ENCODE peak calls at places on chromosome 4, in seven cellular contexts. One of them, this sample, is unnamed.

GRCh38 chr4:77618383-77619241 is 13.0 kb downstream of the CXCL13 start:
- DNase-seq in suprapubic skin: no peak
- DNase-seq in lower leg skin: peak; percentile 89
- DNase-seq in stomach: peak; percentile 83
- DNase-seq in Peyer's patch: peak; percentile 88
- DNase-seq in NB4: peak; percentile 62
- DNase-seq in endothelial cell of umbilical vein: peak; percentile 75
- DNase-seq in this sample: peak; percentile 45

GRCh38 chr4:76570141-76570989 is 135.3 kb downstream of the SHROOM3 start:
- DNase-seq in endothelial cell of umbilical vein: no peak
- DNase-seq in suprapubic skin: no peak
- DNase-seq in lower leg skin: no peak
- DNase-seq in NB4: no peak
- DNase-seq in Peyer's patch: no peak
- DNase-seq in stomach: no peak
- DNase-seq in this sample: no peak

GRCh38 chr4:23500876-23501275 is 389.0 kb downstream of the PPARGC1A start:
- DNase-seq in lower leg skin: no peak
- DNase-seq in endothelial cell of umbilical vein: no peak
- DNase-seq in Peyer's patch: no peak
- DNase-seq in stomach: no peak
- DNase-seq in NB4: no peak
- DNase-seq in suprapubic skin: no peak
- DNase-seq in this sample: no peak

GRCh38 chr4:157076578-157076947 is 613 bp downstream of the GLRB start:
- DNase-seq in endothelial cell of umbilical vein: peak; percentile 9
- DNase-seq in suprapubic skin: no peak
- DNase-seq in lower leg skin: no peak
- DNase-seq in stomach: no peak
- DNase-seq in NB4: no peak
- DNase-seq in Peyer's patch: no peak
- DNase-seq in this sample: no peak

GRCh38 chr4:125735107-125735506 is 420.4 kb downstream of the FAT4 start:
- DNase-seq in lower leg skin: no peak
- DNase-seq in endothelial cell of umbilical vein: peak; percentile 84
- DNase-seq in stomach: no peak
- DNase-seq in NB4: no peak
- DNase-seq in Peyer's patch: no peak
- DNase-seq in suprapubic skin: no peak
- DNase-seq in this sample: no peak

GRCh38 chr4:114364857-114365256 is 233.8 kb upstream of the UGT8 start:
- DNase-seq in lower leg skin: no peak
- DNase-seq in stomach: no peak
- DNase-seq in suprapubic skin: no peak
- DNase-seq in NB4: no peak
- DNase-seq in Peyer's patch: no peak
- DNase-seq in endothelial cell of umbilical vein: no peak
- DNase-seq in this sample: no peak

GRCh38 chr4:166045457-166045856 is 172.4 kb downstream of the TLL1 start:
- DNase-seq in endothelial cell of umbilical vein: no peak
- DNase-seq in stomach: no peak
- DNase-seq in Peyer's patch: no peak
- DNase-seq in NB4: no peak
- DNase-seq in lower leg skin: no peak
- DNase-seq in suprapubic skin: no peak
- DNase-seq in this sample: no peak

GRCh38 chr4:111360906-111361305 is 738.0 kb upstream of the PITX2 start:
- DNase-seq in NB4: no peak
- DNase-seq in endothelial cell of umbilical vein: no peak
- DNase-seq in lower leg skin: no peak
- DNase-seq in suprapubic skin: no peak
- DNase-seq in Peyer's patch: no peak
- DNase-seq in stomach: no peak
- DNase-seq in this sample: no peak

GRCh38 chr4:108512615-108513505 is 107.5 kb upstream of the RPL34 start:
- DNase-seq in lower leg skin: no peak
- DNase-seq in Peyer's patch: peak; percentile 47
- DNase-seq in stomach: no peak
- DNase-seq in suprapubic skin: no peak
- DNase-seq in NB4: peak; percentile 3
- DNase-seq in endothelial cell of umbilical vein: peak; percentile 23
- DNase-seq in this sample: no peak

GRCh38 chr4:151921811-151922210 is 161.0 kb upstream of the GATB start:
- DNase-seq in suprapubic skin: no peak
- DNase-seq in endothelial cell of umbilical vein: no peak
- DNase-seq in Peyer's patch: no peak
- DNase-seq in lower leg skin: no peak
- DNase-seq in stomach: no peak
- DNase-seq in NB4: no peak
- DNase-seq in this sample: no peak

GRCh38 chr4:19455196-19455595 is 796.5 kb upstream of the SLIT2 start:
- DNase-seq in NB4: no peak
- DNase-seq in stomach: no peak
- DNase-seq in Peyer's patch: no peak
- DNase-seq in endothelial cell of umbilical vein: no peak
- DNase-seq in suprapubic skin: no peak
- DNase-seq in lower leg skin: no peak
- DNase-seq in this sample: no peak

GRCh38 chr4:98994474-98995182 is 893 bp upstream of the METAP1 start:
- DNase-seq in stomach: no peak
- DNase-seq in lower leg skin: no peak
- DNase-seq in NB4: no peak
- DNase-seq in Peyer's patch: no peak
- DNase-seq in endothelial cell of umbilical vein: no peak
- DNase-seq in suprapubic skin: no peak
- DNase-seq in this sample: no peak

GRCh38 chr4:182449186-182449880 is 206.1 kb downstream of the TENM3 start:
- DNase-seq in Peyer's patch: no peak
- DNase-seq in stomach: no peak
- DNase-seq in lower leg skin: no peak
- DNase-seq in NB4: no peak
- DNase-seq in endothelial cell of umbilical vein: peak; percentile 34
- DNase-seq in suprapubic skin: no peak
- DNase-seq in this sample: no peak

GRCh38 chr4:147407261-147408045 is 73.4 kb upstream of the EDNRA start:
- DNase-seq in lower leg skin: no peak
- DNase-seq in suprapubic skin: no peak
- DNase-seq in NB4: peak; percentile 16
- DNase-seq in stomach: no peak
- DNase-seq in endothelial cell of umbilical vein: no peak
- DNase-seq in Peyer's patch: no peak
- DNase-seq in this sample: no peak

GRCh38 chr4:21790437-21791029 is 158.0 kb downstream of the KCNIP4 start:
- DNase-seq in endothelial cell of umbilical vein: peak; percentile 51
- DNase-seq in stomach: no peak
- DNase-seq in lower leg skin: no peak
- DNase-seq in Peyer's patch: no peak
- DNase-seq in suprapubic skin: no peak
- DNase-seq in NB4: peak; percentile 51
- DNase-seq in this sample: no peak

GRCh38 chr4:169851750-169852149 is 94.0 kb upstream of the HPF1 start:
- DNase-seq in suprapubic skin: no peak
- DNase-seq in Peyer's patch: no peak
- DNase-seq in endothelial cell of umbilical vein: no peak
- DNase-seq in NB4: no peak
- DNase-seq in stomach: no peak
- DNase-seq in lower leg skin: no peak
- DNase-seq in this sample: no peak

GRCh38 chr4:151169223-151169622 is 69.8 kb downstream of the RPS3A start:
- DNase-seq in suprapubic skin: peak; percentile 79
- DNase-seq in stomach: peak; percentile 31
- DNase-seq in endothelial cell of umbilical vein: no peak
- DNase-seq in NB4: no peak
- DNase-seq in Peyer's patch: peak; percentile 67
- DNase-seq in lower leg skin: peak; percentile 88
- DNase-seq in this sample: peak; percentile 62

GRCh38 chr4:180314972-180315371 is 1928.2 kb upstream of the TENM3 start:
- DNase-seq in endothelial cell of umbilical vein: no peak
- DNase-seq in stomach: no peak
- DNase-seq in Peyer's patch: no peak
- DNase-seq in suprapubic skin: no peak
- DNase-seq in NB4: no peak
- DNase-seq in lower leg skin: no peak
- DNase-seq in this sample: no peak

GRCh38 chr4:176044589-176044951 is 21.1 kb upstream of the WDR17 start:
- DNase-seq in stomach: no peak
- DNase-seq in endothelial cell of umbilical vein: no peak
- DNase-seq in lower leg skin: no peak
- DNase-seq in suprapubic skin: no peak
- DNase-seq in Peyer's patch: no peak
- DNase-seq in NB4: no peak
- DNase-seq in this sample: no peak
- TF ChIP-seq CTCF in stomach: no peak
- TF ChIP-seq CTCF in endothelial cell of umbilical vein: no peak
- TF ChIP-seq CTCF in lower leg skin: no peak
- TF ChIP-seq CTCF in suprapubic skin: no peak
- TF ChIP-seq CTCF in Peyer's patch: no peak
- TF ChIP-seq CTCF in NB4: no peak
- TF ChIP-seq CTCF in this sample: no peak

GRCh38 chr4:70838972-70839536 is 636 bp downstream of the GRSF1 start:
- DNase-seq in lower leg skin: peak; percentile 91
- DNase-seq in stomach: peak; percentile 67
- DNase-seq in suprapubic skin: peak; percentile 82
- DNase-seq in NB4: peak; percentile 80
- DNase-seq in Peyer's patch: peak; percentile 78
- DNase-seq in endothelial cell of umbilical vein: peak; percentile 75
- DNase-seq in this sample: peak; percentile 73
- TF ChIP-seq POLR2A in lower leg skin: no peak
- TF ChIP-seq POLR2A in stomach: no peak
- TF ChIP-seq POLR2A in suprapubic skin: no peak
- TF ChIP-seq POLR2A in NB4: no peak
- TF ChIP-seq POLR2A in Peyer's patch: no peak
- TF ChIP-seq POLR2A in endothelial cell of umbilical vein: no peak
- TF ChIP-seq POLR2A in this sample: no peak

GRCh38 chr4:55637272-55637820 is 1.2 kb upstream of the NMU start:
- DNase-seq in Peyer's patch: no peak
- DNase-seq in stomach: no peak
- DNase-seq in lower leg skin: no peak
- DNase-seq in suprapubic skin: no peak
- DNase-seq in NB4: no peak
- DNase-seq in endothelial cell of umbilical vein: no peak
- DNase-seq in this sample: no peak
- H3K4me3 ChIP-seq in Peyer's patch: no peak overlapping the region
- H3K4me3 ChIP-seq in stomach: no peak overlapping the region
- H3K4me3 ChIP-seq in lower leg skin: no peak overlapping the region
- H3K4me3 ChIP-seq in suprapubic skin: no peak overlapping the region
- H3K4me3 ChIP-seq in NB4: no peak overlapping the region
- H3K4me3 ChIP-seq in endothelial cell of umbilical vein: no peak overlapping the region
- H3K4me3 ChIP-seq in this sample: no peak overlapping the region

DNA sequence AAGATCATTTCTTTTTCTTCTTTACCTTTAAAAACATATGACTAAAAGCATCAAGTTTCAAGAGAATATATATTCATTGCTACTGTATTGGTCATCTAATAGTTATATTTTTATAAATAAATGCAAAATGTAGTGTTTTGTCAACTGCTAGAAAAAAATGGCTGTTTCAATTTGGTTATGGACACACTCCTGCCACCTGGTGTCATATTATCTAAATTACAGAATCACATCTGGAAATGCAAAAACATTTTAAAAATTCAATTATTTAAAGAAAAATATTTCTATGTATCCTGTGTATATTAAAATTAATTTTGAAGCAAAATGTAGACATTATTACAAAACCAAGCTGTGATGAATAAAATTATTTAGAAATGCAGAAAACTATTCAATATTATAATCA is 329.4 kb upstream of the PCDH18 start:
- DNase-seq in lower leg skin: no peak
- DNase-seq in endothelial cell of umbilical vein: peak; percentile 32
- DNase-seq in stomach: no peak
- DNase-seq in Peyer's patch: no peak
- DNase-seq in suprapubic skin: no peak
- DNase-seq in NB4: peak; percentile 8
- DNase-seq in this sample: no peak
- TF ChIP-seq CTCF in lower leg skin: no peak
- TF ChIP-seq CTCF in endothelial cell of umbilical vein: peak; percentile 11
- TF ChIP-seq CTCF in stomach: no peak
- TF ChIP-seq CTCF in Peyer's patch: peak; percentile 17
- TF ChIP-seq CTCF in suprapubic skin: peak; percentile 23
- TF ChIP-seq CTCF in NB4: no peak
- TF ChIP-seq CTCF in this sample: no peak

GRCh38 chr4:113069212-113069892 is 19.9 kb downstream of the ANK2 start:
- DNase-seq in suprapubic skin: no peak
- DNase-seq in Peyer's patch: no peak
- DNase-seq in lower leg skin: no peak
- DNase-seq in NB4: peak; percentile 18
- DNase-seq in stomach: no peak
- DNase-seq in endothelial cell of umbilical vein: no peak
- DNase-seq in this sample: no peak
- TF ChIP-seq POLR2A in suprapubic skin: no peak
- TF ChIP-seq POLR2A in Peyer's patch: no peak
- TF ChIP-seq POLR2A in lower leg skin: no peak
- TF ChIP-seq POLR2A in NB4: no peak
- TF ChIP-seq POLR2A in stomach: no peak
- TF ChIP-seq POLR2A in endothelial cell of umbilical vein: no peak
- TF ChIP-seq POLR2A in this sample: no peak

GRCh38 chr4:8289956-8290700 is 20.6 kb downstream of the HTRA3 start:
- DNase-seq in NB4: peak; percentile 57
- DNase-seq in Peyer's patch: no peak
- DNase-seq in lower leg skin: peak; percentile 70
- DNase-seq in endothelial cell of umbilical vein: no peak
- DNase-seq in suprapubic skin: peak; percentile 37
- DNase-seq in stomach: no peak
- DNase-seq in this sample: no peak
- H3K4me3 ChIP-seq in NB4: no peak overlapping the region
- H3K4me3 ChIP-seq in Peyer's patch: no peak overlapping the region
- H3K4me3 ChIP-seq in lower leg skin: no peak overlapping the region
- H3K4me3 ChIP-seq in endothelial cell of umbilical vein: no peak overlapping the region
- H3K4me3 ChIP-seq in suprapubic skin: no peak overlapping the region
- H3K4me3 ChIP-seq in stomach: no peak overlapping the region
- H3K4me3 ChIP-seq in this sample: no peak overlapping the region

DNA sequence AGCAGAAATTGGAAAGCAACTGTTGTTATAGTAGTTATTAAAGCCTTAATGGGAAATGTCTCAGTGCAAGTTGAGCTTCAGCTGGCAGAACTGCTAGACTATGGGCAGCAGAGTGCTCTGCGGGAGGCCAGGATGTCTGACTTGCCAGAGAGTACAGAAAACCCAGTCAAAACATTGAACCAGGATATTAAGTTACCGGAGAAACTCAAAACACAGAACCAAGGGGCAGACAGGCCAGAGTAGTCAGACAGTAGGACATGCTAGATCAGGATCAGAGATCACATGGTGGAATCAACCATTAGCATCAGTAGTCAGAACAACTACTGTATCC is 72.9 kb upstream of the TNIP3 start:
- DNase-seq in NB4: no peak
- DNase-seq in stomach: no peak
- DNase-seq in lower leg skin: no peak
- DNase-seq in endothelial cell of umbilical vein: no peak
- DNase-seq in suprapubic skin: no peak
- DNase-seq in Peyer's patch: no peak
- DNase-seq in this sample: no peak
- TF ChIP-seq CTCF in NB4: no peak
- TF ChIP-seq CTCF in stomach: no peak
- TF ChIP-seq CTCF in lower leg skin: no peak
- TF ChIP-seq CTCF in endothelial cell of umbilical vein: no peak
- TF ChIP-seq CTCF in suprapubic skin: no peak
- TF ChIP-seq CTCF in Peyer's patch: no peak
- TF ChIP-seq CTCF in this sample: no peak

GRCh38 chr4:148442830-148443549 is 776 bp upstream of the NR3C2 start:
- DNase-seq in NB4: no peak
- DNase-seq in endothelial cell of umbilical vein: peak; percentile 48
- DNase-seq in suprapubic skin: no peak
- DNase-seq in lower leg skin: no peak
- DNase-seq in stomach: no peak
- DNase-seq in Peyer's patch: no peak
- DNase-seq in this sample: no peak
- TF ChIP-seq POLR2A in NB4: no peak
- TF ChIP-seq POLR2A in endothelial cell of umbilical vein: no peak
- TF ChIP-seq POLR2A in suprapubic skin: no peak
- TF ChIP-seq POLR2A in lower leg skin: no peak
- TF ChIP-seq POLR2A in stomach: no peak
- TF ChIP-seq POLR2A in Peyer's patch: no peak
- TF ChIP-seq POLR2A in this sample: no peak